ENCODE peak calls at places on chromosomes 6 and 20, in six cellular contexts. U is CD4-positive, alpha-beta T cell; R is fibroblast of lung; M is DND-41; G is heart right ventricle; J is A673. N is an unnamed sample.

GRCh38 chr6:95091823-95092436 is 485.4 kb upstream of the MANEA start:
- DNase-seq in U (no peak), R (peak; percentile 58), M (no peak), G (no peak), J (peak; percentile 80), N (no peak)

GRCh38 chr6:6008648-6009421 is 2.1 kb upstream of the NRN1 start:
- DNase-seq in U (no peak), R (no peak), M (no peak), G (peak; percentile 73), J (peak; percentile 96), N (peak; percentile 93)

GRCh38 chr20:62186096-62186426 is 3.2 kb downstream of the MTG2 start:
- DNase-seq in U (no peak), R (no peak), M (no peak), G (no peak), J (no peak), N (no peak)

GRCh38 chr20:3710703-3711417 is 1.5 kb downstream of the SIGLEC1 start:
- DNase-seq in U (peak; percentile 61), R (peak; percentile 20), M (peak; percentile 83), G (peak; percentile 84), J (peak; percentile 80), N (peak; percentile 87)

GRCh38 chr6:165676435-165677068 is 13.5 kb upstream of the PDE10A start:
- DNase-seq in U (no peak), R (peak; percentile 77), M (no peak), G (peak; percentile 32), J (no peak), N (no peak)

GRCh38 chr20:61556116-61556515 is 304.1 kb downstream of the CDH4 start:
- DNase-seq in U (no peak), R (peak; percentile 95), M (no peak), G (no peak), J (peak; percentile 17), N (no peak)

GRCh38 chr6:52503344-52503747 is 73.5 kb downstream of the TRAM2 start:
- DNase-seq in U (no peak), R (peak; percentile 52), M (no peak), G (peak; percentile 47), J (no peak), N (peak; percentile 27)

GRCh38 chr20:10337291-10337690 is 96.7 kb downstream of the MKKS start:
- DNase-seq in U (no peak), R (peak; percentile 34), M (no peak), G (no peak), J (no peak), N (no peak)

GRCh38 chr6:102815207-102815606 is 1421.7 kb downstream of the GRIK2 start:
- DNase-seq in U (no peak), R (no peak), M (no peak), G (no peak), J (no peak), N (no peak)

GRCh38 chr20:62300319-62300718 is 2.5 kb upstream of the ADRM1 start:
- DNase-seq in U (no peak), R (no peak), M (no peak), G (no peak), J (no peak), N (no peak)

GRCh38 chr6:148934534-148934933 is 187.7 kb downstream of the UST start:
- DNase-seq in U (no peak), R (peak; percentile 46), M (no peak), G (no peak), J (peak; percentile 10), N (no peak)

GRCh38 chr6:112269165-112269564 is 14.8 kb upstream of the LAMA4 start:
- DNase-seq in U (no peak), R (peak; percentile 23), M (no peak), G (no peak), J (peak; percentile 49), N (peak; percentile 7)

GRCh38 chr20:31607640-31608255 is 2.7 kb downstream of the ID1 start:
- DNase-seq in U (no peak), R (peak; percentile 51), M (no peak), G (no peak), J (no peak), N (no peak)

GRCh38 chr20:41617059-41617921 is 887 bp downstream of the CHD6 start:
- DNase-seq in U (peak; percentile 42), R (peak; percentile 32), M (peak; percentile 76), G (peak; percentile 54), J (peak; percentile 59), N (peak; percentile 43)

GRCh38 chr20:22408521-22409402 is 175.6 kb downstream of the FOXA2 start:
- DNase-seq in U (no peak), R (no peak), M (no peak), G (no peak), J (no peak), N (no peak)

GRCh38 chr6:7996538-7997225 is 67.5 kb downstream of the BLOC1S5 start:
- DNase-seq in U (no peak), R (peak; percentile 75), M (no peak), G (no peak), J (peak; percentile 44), N (no peak)

GRCh38 chr6:30886897-30887255 is 2.6 kb downstream of the DDR1 start:
- DNase-seq in U (no peak), R (no peak), M (no peak), G (no peak), J (no peak), N (no peak)

GRCh38 chr6:134619077-134619476 is 301.2 kb upstream of the SGK1 start:
- DNase-seq in U (no peak), R (no peak), M (no peak), G (no peak), J (no peak), N (no peak)

GRCh38 chr6:165365371-165365770 is 56.0 kb upstream of the C6orf118 start:
- DNase-seq in U (no peak), R (no peak), M (no peak), G (no peak), J (no peak), N (no peak)

GRCh38 chr20:33859157-33859695 is 48.1 kb downstream of the CHMP4B start:
- DNase-seq in U (peak; percentile 42), R (no peak), M (peak; percentile 49), G (no peak), J (no peak), N (no peak)

GRCh38 chr6:158286413-158286812 is 25.9 kb upstream of the TULP4 start:
- DNase-seq in U (no peak), R (peak; percentile 89), M (no peak), G (no peak), J (no peak), N (no peak)

GRCh38 chr20:49853640-49854039 is 41.0 kb downstream of the SLC9A8 start:
- DNase-seq in U (no peak), R (peak; percentile 73), M (no peak), G (no peak), J (no peak), N (no peak)

GRCh38 chr20:38065764-38066375 is 32.3 kb downstream of the RPRD1B start:
- DNase-seq in U (no peak), R (no peak), M (no peak), G (peak; percentile 50), J (no peak), N (no peak)

GRCh38 chr6:431986-432385 is 40.4 kb downstream of the IRF4 start:
- DNase-seq in U (no peak), R (peak; percentile 23), M (no peak), G (no peak), J (peak; percentile 7), N (no peak)

GRCh38 chr6:82370788-82371187 is 7.2 kb downstream of the TPBG start:
- DNase-seq in U (no peak), R (no peak), M (no peak), G (no peak), J (no peak), N (no peak)

GRCh38 chr6:21132856-21133610 is 460.5 kb upstream of the SOX4 start:
- DNase-seq in U (no peak), R (peak; percentile 24), M (no peak), G (no peak), J (peak; percentile 55), N (no peak)

GRCh38 chr20:57773059-57773815 is 63.4 kb upstream of the PMEPA1 start:
- DNase-seq in U (no peak), R (no peak), M (no peak), G (no peak), J (no peak), N (no peak)

GRCh38 chr6:12129523-12129922 is 117.4 kb downstream of the HIVEP1 start:
- DNase-seq in U (no peak), R (no peak), M (no peak), G (no peak), J (no peak), N (no peak)

GRCh38 chr6:12126051-12126450 is 113.9 kb downstream of the HIVEP1 start:
- DNase-seq in U (no peak), R (no peak), M (no peak), G (no peak), J (no peak), N (no peak)
- TF ChIP-seq CTCF in U (no peak), R (no peak), M (no peak), G (no peak), J (no peak), N (no peak)

GRCh38 chr20:45305262-45305661 is 1.4 kb upstream of the RBPJL start:
- DNase-seq in U (no peak), R (no peak), M (no peak), G (no peak), J (no peak), N (no peak)

GRCh38 chr20:45309075-45309474 is 976 bp upstream of the MATN4 start:
- DNase-seq in U (no peak), R (no peak), M (no peak), G (no peak), J (no peak), N (no peak)

GRCh38 chr20:45306431-45306982 is at the start of gene RBPJL:
- DNase-seq in U (peak; percentile 21), R (no peak), M (no peak), G (no peak), J (no peak), N (peak; percentile 67)

GRCh38 chr20:45307076-45307645 is 521 bp downstream of the RBPJL start:
- DNase-seq in U (no peak), R (no peak), M (no peak), G (no peak), J (no peak), N (no peak)

DNA sequence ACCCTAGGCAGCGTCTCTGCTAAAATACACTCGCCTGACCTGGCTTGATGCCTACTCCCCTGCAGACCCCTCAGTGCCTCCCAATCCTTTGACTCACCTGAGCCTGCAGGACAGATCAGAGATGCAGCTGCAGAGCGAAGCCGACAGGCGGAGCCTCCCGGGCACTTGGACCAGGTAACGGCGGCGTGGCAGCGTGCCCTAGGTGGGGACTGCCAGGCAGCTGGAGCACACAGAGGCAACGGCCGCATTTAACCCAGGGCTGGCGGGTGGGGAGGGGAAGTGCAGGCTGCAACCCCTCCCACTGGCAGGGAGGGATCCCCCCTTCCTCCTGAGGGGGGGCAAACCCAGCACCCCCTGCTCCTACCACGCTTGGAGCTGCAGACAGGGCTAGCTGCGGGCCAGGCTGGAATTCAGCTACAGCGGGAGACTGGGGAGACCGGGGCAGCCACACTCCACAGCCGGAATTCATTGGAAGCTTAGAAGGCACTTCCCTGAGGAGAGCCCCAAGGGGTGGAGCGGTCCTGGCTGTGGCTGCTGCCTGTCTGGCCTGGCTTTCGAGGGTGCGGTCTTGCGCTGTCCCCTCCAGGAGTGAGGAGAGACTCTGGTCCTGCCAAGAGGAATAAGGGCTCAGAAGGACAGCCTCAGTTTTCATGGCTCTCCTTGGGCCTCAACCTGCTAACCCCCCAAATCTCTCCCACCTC is at the start of gene MATN4:
- DNase-seq in U (no peak), R (no peak), M (no peak), G (peak; percentile 50), J (no peak), N (no peak)
- TF ChIP-seq CTCF in U (no peak), R (no peak), M (no peak), G (peak; percentile 5), J (no peak), N (no peak)

GRCh38 chr6:137661601-137662000 is 167.4 kb upstream of the OLIG3 start:
- DNase-seq in U (peak; percentile 24), R (peak; percentile 24), M (peak; percentile 54), G (peak; percentile 19), J (peak; percentile 16), N (peak; percentile 11)
- TF ChIP-seq CTCF in U (peak; percentile 33), R (peak; percentile 57), M (peak; percentile 69), G (peak; percentile 47), J (peak; percentile 50), N (no peak)

GRCh38 chr6:12039540-12040459 is 27.7 kb downstream of the HIVEP1 start:
- DNase-seq in U (no peak), R (no peak), M (no peak), G (no peak), J (peak; percentile 9), N (no peak)
- TF ChIP-seq CTCF in U (no peak), R (no peak), M (no peak), G (no peak), J (peak; percentile 19), N (no peak)